ENCODE peak calls at places on chromosome 9, in six cellular contexts. C is upper lobe of left lung, B is HepG2, I is K562, J is A549, M is GM12878. Z is an unnamed sample.

GRCh38 chr9:2764371-2764770 is 47.1 kb downstream of the KCNV2 start:
- ATAC-seq in C (no peak), B (no peak), I (no peak), J (no peak), M (peak; percentile 84), Z (no peak)

GRCh38 chr9:30258079-30258478 is 2126.4 kb upstream of the ACO1 start:
- ATAC-seq in C (no peak), B (no peak), I (no peak), J (no peak), M (no peak), Z (no peak)

GRCh38 chr9:112170968-112171367 is 4.1 kb downstream of the SUSD1 start:
- ATAC-seq in C (no peak), B (no peak), I (peak; percentile 3), J (no peak), M (no peak), Z (no peak)

GRCh38 chr9:4781408-4781807 is 11.3 kb upstream of the RCL1 start:
- ATAC-seq in C (no peak), B (no peak), I (no peak), J (no peak), M (no peak), Z (no peak)

GRCh38 chr9:130707225-130707976 is 13.8 kb downstream of the EXOSC2 start:
- ATAC-seq in C (no peak), B (peak; percentile 65), I (peak; percentile 68), J (peak; percentile 85), M (peak; percentile 70), Z (no peak)

GRCh38 chr9:86557918-86558317 is 203.7 kb upstream of the TUT7 start:
- ATAC-seq in C (no peak), B (no peak), I (no peak), J (no peak), M (no peak), Z (no peak)

GRCh38 chr9:99167120-99167519 is 54.6 kb downstream of the ALG2 start:
- ATAC-seq in C (no peak), B (no peak), I (peak; percentile 85), J (peak; percentile 28), M (peak; percentile 38), Z (no peak)

GRCh38 chr9:97387936-97388684 is 23.8 kb upstream of the TDRD7 start:
- ATAC-seq in C (no peak), B (peak; percentile 69), I (no peak), J (no peak), M (no peak), Z (no peak)

GRCh38 chr9:87213948-87214347 is 266.6 kb upstream of the GAS1 start:
- ATAC-seq in C (no peak), B (no peak), I (no peak), J (no peak), M (no peak), Z (no peak)

GRCh38 chr9:130426467-130426773 is 18.3 kb upstream of the ASS1 start:
- ATAC-seq in C (no peak), B (peak; percentile 10), I (no peak), J (no peak), M (no peak), Z (no peak)

GRCh38 chr9:35683323-35683722 is 6.4 kb downstream of the TPM2 start:
- ATAC-seq in C (no peak), B (no peak), I (no peak), J (no peak), M (no peak), Z (no peak)

GRCh38 chr9:37104183-37104889 is 16.0 kb upstream of the ZCCHC7 start:
- ATAC-seq in C (no peak), B (peak; percentile 71), I (peak; percentile 88), J (peak; percentile 67), M (peak; percentile 47), Z (no peak)

DNA sequence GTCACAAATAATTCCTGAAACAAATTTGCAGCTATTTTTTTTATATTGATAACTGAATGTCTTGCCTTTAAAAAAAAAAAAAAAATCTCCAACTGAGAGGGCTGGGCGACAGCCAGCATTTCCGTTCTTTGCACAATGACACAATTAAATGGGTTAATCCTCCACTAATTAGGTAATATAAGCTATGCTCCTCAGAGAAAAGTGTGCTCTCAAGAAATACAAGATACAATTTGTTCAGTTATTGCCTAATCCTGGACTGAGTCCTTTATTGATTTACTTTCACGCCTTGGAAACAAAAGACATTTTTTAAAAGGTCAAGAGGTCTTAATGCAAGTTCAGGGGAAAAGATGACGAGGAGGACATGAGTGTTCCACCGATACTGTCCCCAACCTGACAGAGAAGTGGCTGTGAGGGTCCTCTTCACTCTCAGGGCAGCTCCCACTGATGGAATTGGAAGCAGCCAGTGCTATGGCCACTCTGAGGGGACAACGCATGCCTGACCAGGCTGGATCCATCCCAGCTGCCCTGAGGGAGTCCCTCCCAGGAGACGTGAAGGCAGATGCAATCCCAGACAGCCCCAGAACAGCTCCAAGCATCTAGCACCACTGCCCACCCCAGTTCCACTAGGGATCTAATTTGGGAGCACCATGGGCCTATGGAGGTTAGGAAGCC is 220.7 kb downstream of the GNA14 start:
- ATAC-seq in C (no peak), B (peak; percentile 25), I (no peak), J (no peak), M (no peak), Z (no peak)
- TF ChIP-seq EP300 in C (no peak), B (no peak), I (no peak), J (no peak), M (no peak), Z (no peak)

DNA sequence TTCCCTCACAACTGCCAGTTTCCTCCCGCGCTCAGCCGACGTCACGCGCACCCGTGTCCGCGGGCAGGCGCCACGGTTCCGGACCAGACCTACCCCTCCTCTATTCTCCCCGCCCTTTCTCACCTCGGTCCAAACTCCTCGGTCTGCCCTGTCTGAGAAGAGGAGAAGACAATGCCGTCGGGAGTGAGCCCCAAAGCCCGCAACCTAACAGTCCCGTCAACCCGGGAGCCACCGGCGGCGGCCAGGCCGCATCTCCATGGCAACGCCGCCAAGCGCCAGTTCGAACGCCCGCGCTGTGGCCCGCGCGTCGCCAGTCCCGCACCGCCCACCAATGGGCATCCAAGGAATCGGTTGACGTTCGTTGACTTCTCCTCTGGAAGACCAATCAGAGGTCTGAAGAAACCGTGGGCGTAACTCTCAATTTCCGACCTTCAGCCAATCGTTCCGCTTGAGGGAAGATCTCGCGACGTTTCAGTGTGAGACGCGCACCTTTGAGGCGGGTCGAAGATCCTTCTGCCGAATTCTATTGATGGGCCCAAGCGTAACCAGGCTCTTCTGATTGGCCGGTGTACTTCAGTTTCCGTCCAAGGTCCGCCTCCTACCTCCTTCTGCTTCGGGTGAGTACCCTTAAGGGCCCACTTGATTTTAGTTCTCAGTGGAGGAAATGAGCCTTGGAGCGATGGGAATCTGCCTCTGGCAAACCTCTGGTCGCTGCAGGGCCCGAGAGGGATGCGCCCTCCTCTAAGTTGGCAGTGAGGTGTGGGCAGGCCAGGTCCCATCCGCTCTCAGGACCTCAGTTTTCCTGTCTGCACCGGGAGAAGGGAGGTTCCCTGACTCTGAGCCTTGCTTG is at the start of the genes KIF24 and NUDT2:
- ATAC-seq in C (peak; percentile 99), B (peak; percentile 96), I (peak; percentile 95), J (peak; percentile 97), M (peak; percentile 96), Z (peak; percentile 98)
- TF ChIP-seq POLR2A in C (no peak), B (peak; percentile 94), I (peak; percentile 89), J (peak; percentile 77), M (peak; percentile 87), Z (peak; percentile 25)

GRCh38 chr9:123680382-123680781 is 249.5 kb downstream of the DENND1A start:
- ATAC-seq in C (no peak), B (no peak), I (no peak), J (no peak), M (no peak), Z (no peak)

GRCh38 chr9:123678878-123679329 is 251.0 kb downstream of the DENND1A start:
- ATAC-seq in C (no peak), B (no peak), I (no peak), J (no peak), M (peak; percentile 8), Z (no peak)

GRCh38 chr9:123682746-123683145 is 247.2 kb downstream of the DENND1A start:
- ATAC-seq in C (no peak), B (no peak), I (no peak), J (no peak), M (no peak), Z (no peak)

GRCh38 chr9:123679330-123679987 is 250.5 kb downstream of the DENND1A start:
- ATAC-seq in C (peak; percentile 6), B (peak; percentile 97), I (no peak), J (peak; percentile 61), M (peak; percentile 97), Z (no peak)

DNA sequence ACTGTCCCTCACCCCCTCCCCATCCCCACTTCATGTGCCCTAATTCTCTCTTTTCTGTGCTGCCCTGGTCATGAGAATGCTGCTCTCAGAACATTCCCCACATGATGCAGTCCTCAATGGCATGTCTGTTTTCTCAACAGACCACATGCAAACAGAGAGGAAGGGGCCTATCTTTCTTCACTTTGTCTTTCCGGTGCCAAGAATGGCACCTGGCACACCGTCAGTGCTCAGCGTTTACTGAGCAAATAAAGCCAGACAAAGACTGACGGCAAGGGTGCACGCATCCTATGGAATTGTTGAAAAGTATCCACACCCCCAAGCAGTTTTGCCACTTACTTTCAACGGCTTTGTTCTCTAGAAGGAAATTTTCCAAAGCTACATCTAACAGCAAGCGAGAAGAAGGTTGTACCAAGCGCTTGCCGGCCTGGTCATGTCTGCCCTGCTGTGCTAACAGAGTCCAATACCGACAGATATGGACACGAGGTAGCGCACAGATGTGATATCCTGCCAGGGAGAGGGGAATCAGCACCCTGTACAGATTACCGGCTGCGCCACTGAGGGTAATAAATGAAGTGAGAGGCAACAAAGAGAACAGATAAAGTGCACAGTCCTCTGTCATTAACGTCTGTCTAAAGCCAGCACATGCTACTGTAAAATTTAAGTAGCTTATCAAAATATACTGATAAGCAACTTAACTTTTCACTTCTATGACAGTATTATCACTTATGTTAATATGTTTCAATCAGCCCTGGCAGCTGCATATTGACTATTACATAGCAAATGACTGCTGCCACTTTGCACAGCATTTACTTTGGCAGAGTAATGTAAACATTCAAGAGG is 251.7 kb downstream of the DENND1A start:
- ATAC-seq in C (peak; percentile 15), B (peak; percentile 40), I (no peak), J (peak; percentile 74), M (no peak), Z (no peak)
- TF ChIP-seq EP300 in C (no peak), B (no peak), I (no peak), J (no peak), M (no peak), Z (no peak)

DNA sequence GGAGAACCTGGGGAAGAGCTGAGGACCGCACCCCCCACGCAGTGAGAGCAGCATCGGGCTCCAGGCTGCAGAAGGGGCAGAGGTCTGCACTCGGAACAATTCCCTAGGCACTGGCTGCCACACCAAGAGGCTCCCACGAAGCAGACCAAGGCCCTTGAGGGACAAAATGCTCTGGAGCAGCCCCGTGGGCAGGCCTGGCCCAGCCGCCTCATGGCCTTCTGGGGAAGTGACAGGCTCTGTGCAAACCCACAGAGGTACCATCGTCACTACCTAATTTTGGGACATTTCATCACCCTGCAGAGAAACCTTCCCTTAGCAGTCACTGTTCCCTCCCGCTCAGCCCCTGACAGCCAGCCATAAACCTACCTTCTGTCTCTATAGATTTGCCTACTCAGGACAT is 15.9 kb downstream of the FBXW5 start:
- ATAC-seq in C (no peak), B (no peak), I (peak; percentile 36), J (peak; percentile 13), M (peak; percentile 66), Z (no peak)
- TF ChIP-seq POLR2A in C (no peak), B (no peak), I (no peak), J (no peak), M (no peak), Z (no peak)